ENCODE peak calls at places on chromosomes 3 and 15, in ten cellular contexts. D is effector memory CD4-positive, alpha-beta T cell; R is heart right ventricle; M is NCI-H510A treated with DMSO at 0.1 percent for 48 hours; K is right cardiac atrium; G is non-pigmented ciliary epithelial cell; P is cerebellum; Z is NCI-H1092; J is A172; N is EL. Q is an unnamed sample.

GRCh38 chr15:65970937-65971740 is 101.8 kb downstream of the RAB11A start:
- DNase-seq in D (no peak), R (no peak), M (no peak), K (no peak), G (no peak), P (peak), Z (no peak), J (no peak), N (no peak), Q (no peak)

GRCh38 chr3:1019157-1019556 is 73.7 kb upstream of the CNTN6 start:
- DNase-seq in D (no peak), R (no peak), M (no peak), K (peak), G (no peak), P (no peak), Z (no peak), J (no peak), N (no peak), Q (no peak)

GRCh38 chr3:31567036-31567435 is 34.3 kb downstream of the STT3B start:
- DNase-seq in D (no peak), R (no peak), M (no peak), K (no peak), G (no peak), P (no peak), Z (no peak), J (no peak), N (peak), Q (no peak)

GRCh38 chr3:134666466-134666865 is 15.6 kb upstream of the KY start:
- DNase-seq in D (no peak), R (no peak), M (no peak), K (no peak), G (no peak), P (no peak), Z (no peak), J (peak), N (peak), Q (peak)

GRCh38 chr3:16257304-16257703 is 7.4 kb downstream of the DPH3 start:
- DNase-seq in D (no peak), R (no peak), M (no peak), K (no peak), G (no peak), P (no peak), Z (no peak), J (no peak), N (no peak), Q (no peak)

GRCh38 chr3:70247955-70248354 is 64.5 kb downstream of the MDFIC2 start:
- DNase-seq in D (no peak), R (no peak), M (no peak), K (no peak), G (peak), P (no peak), Z (no peak), J (no peak), N (no peak), Q (no peak)

GRCh38 chr15:42511010-42511396 is 15.6 kb downstream of the SNAP23 start:
- DNase-seq in D (no peak), R (no peak), M (no peak), K (no peak), G (no peak), P (no peak), Z (no peak), J (peak), N (peak), Q (no peak)

GRCh38 chr3:161927131-161927530 is 430.5 kb downstream of the OTOL1 start:
- DNase-seq in D (no peak), R (no peak), M (no peak), K (no peak), G (no peak), P (no peak), Z (no peak), J (no peak), N (no peak), Q (no peak)

GRCh38 chr3:123157598-123158287 is 44.0 kb upstream of the SEC22A start:
- DNase-seq in D (no peak), R (no peak), M (no peak), K (no peak), G (no peak), P (no peak), Z (peak), J (no peak), N (no peak), Q (no peak)

GRCh38 chr15:69729167-69729748 is 276.6 kb downstream of the RPLP1 start:
- DNase-seq in D (peak), R (peak), M (no peak), K (peak), G (no peak), P (no peak), Z (no peak), J (peak), N (peak), Q (no peak)

GRCh38 chr15:89807689-89808088 is 7.0 kb downstream of the ANPEP start:
- DNase-seq in D (no peak), R (no peak), M (no peak), K (no peak), G (no peak), P (no peak), Z (no peak), J (no peak), N (no peak), Q (no peak)

GRCh38 chr3:111676177-111677021 is 81.3 kb upstream of the ZBED2 start:
- DNase-seq in D (no peak), R (no peak), M (no peak), K (no peak), G (no peak), P (no peak), Z (no peak), J (peak), N (peak), Q (peak)

GRCh38 chr3:31166249-31166885 is 271.9 kb upstream of the GADL1 start:
- DNase-seq in D (no peak), R (no peak), M (no peak), K (peak), G (peak), P (no peak), Z (no peak), J (peak), N (peak), Q (peak)

GRCh38 chr3:97736928-97737327 is 27.6 kb upstream of the ARL6 start:
- DNase-seq in D (no peak), R (no peak), M (peak), K (no peak), G (no peak), P (no peak), Z (no peak), J (no peak), N (no peak), Q (no peak)

GRCh38 chr3:194333212-194333980 is 17.7 kb downstream of the CPN2 start:
- DNase-seq in D (peak), R (peak), M (no peak), K (peak), G (no peak), P (peak), Z (no peak), J (peak), N (peak), Q (peak)

GRCh38 chr3:187567026-187567425 is 103.2 kb downstream of the SST start:
- DNase-seq in D (no peak), R (no peak), M (no peak), K (peak), G (no peak), P (no peak), Z (no peak), J (peak), N (peak), Q (peak)

GRCh38 chr3:157065201-157065600 is 94.7 kb downstream of the CCNL1 start:
- DNase-seq in D (no peak), R (no peak), M (no peak), K (no peak), G (no peak), P (no peak), Z (no peak), J (no peak), N (no peak), Q (no peak)

GRCh38 chr3:11096266-11097135 is 57.8 kb upstream of the HRH1 start:
- DNase-seq in D (no peak), R (peak), M (no peak), K (peak), G (peak), P (no peak), Z (no peak), J (peak), N (peak), Q (peak)

GRCh38 chr3:187242900-187243299 is 45.6 kb downstream of the RTP1 start:
- DNase-seq in D (no peak), R (no peak), M (no peak), K (no peak), G (no peak), P (no peak), Z (no peak), J (no peak), N (no peak), Q (no peak)

GRCh38 chr3:106688463-106688862 is 688.8 kb upstream of the CCDC54 start:
- DNase-seq in D (no peak), R (no peak), M (peak), K (no peak), G (peak), P (no peak), Z (no peak), J (peak), N (peak), Q (peak)

GRCh38 chr3:71131385-71131871 is 452.1 kb downstream of the FOXP1 start:
- DNase-seq in D (no peak), R (no peak), M (no peak), K (no peak), G (no peak), P (no peak), Z (no peak), J (no peak), N (no peak), Q (no peak)

GRCh38 chr15:80873568-80873967 is 94.4 kb downstream of the CEMIP start:
- DNase-seq in D (no peak), R (no peak), M (no peak), K (no peak), G (no peak), P (no peak), Z (no peak), J (no peak), N (no peak), Q (no peak)

GRCh38 chr15:63398456-63398855 is 16.8 kb upstream of the CA12 start:
- DNase-seq in D (no peak), R (no peak), M (no peak), K (no peak), G (no peak), P (no peak), Z (no peak), J (no peak), N (no peak), Q (no peak)

GRCh38 chr15:82158811-82159210 is 103.7 kb downstream of the EFL1 start:
- DNase-seq in D (no peak), R (no peak), M (no peak), K (peak), G (no peak), P (no peak), Z (no peak), J (peak), N (no peak), Q (peak)

GRCh38 chr15:81809543-81809942 is 236.3 kb downstream of the MEX3B start:
- DNase-seq in D (no peak), R (peak), M (peak), K (no peak), G (no peak), P (no peak), Z (peak), J (peak), N (peak), Q (peak)

GRCh38 chr3:177348974-177349373 is 151.7 kb upstream of the TBL1XR1 start:
- DNase-seq in D (no peak), R (no peak), M (no peak), K (no peak), G (no peak), P (no peak), Z (no peak), J (no peak), N (no peak), Q (no peak)

GRCh38 chr3:11282250-11283125 is 10.3 kb downstream of the ATG7 start:
- DNase-seq in D (no peak), R (peak), M (no peak), K (peak), G (no peak), P (peak), Z (no peak), J (no peak), N (no peak), Q (no peak)

GRCh38 chr3:61685755-61686154 is 124.4 kb downstream of the PTPRG start:
- DNase-seq in D (no peak), R (no peak), M (peak), K (no peak), G (no peak), P (no peak), Z (peak), J (no peak), N (no peak), Q (no peak)

GRCh38 chr3:169117264-169117663 is 546.2 kb downstream of the MECOM start:
- DNase-seq in D (no peak), R (peak), M (no peak), K (no peak), G (no peak), P (no peak), Z (no peak), J (no peak), N (no peak), Q (no peak)

Q was measured in RCC 7860.